ENCODE peak calls at places on chromosomes 7 and 10, in six cellular contexts. One of them, this sample, is unnamed.

GRCh38 chr7:32957326-32958045 is at the start of gene FKBP9:
- DNase-seq in spleen: peak; percentile 92
- DNase-seq in left ventricle myocardium inferior: peak; percentile 86
- DNase-seq in hepatocyte: peak; percentile 94
- DNase-seq in sigmoid colon: peak; percentile 89
- DNase-seq in IMR-90: peak; percentile 79
- DNase-seq in this sample: peak; percentile 91

GRCh38 chr10:306654-307185 is 171.5 kb downstream of the ZMYND11 start:
- DNase-seq in spleen: peak; percentile 83
- DNase-seq in left ventricle myocardium inferior: no peak
- DNase-seq in hepatocyte: no peak
- DNase-seq in sigmoid colon: no peak
- DNase-seq in IMR-90: no peak
- DNase-seq in this sample: no peak

GRCh38 chr7:131370523-131370968 is 42.9 kb downstream of the MKLN1 start:
- DNase-seq in spleen: no peak
- DNase-seq in left ventricle myocardium inferior: no peak
- DNase-seq in hepatocyte: peak; percentile 4
- DNase-seq in sigmoid colon: no peak
- DNase-seq in IMR-90: peak; percentile 66
- DNase-seq in this sample: no peak

GRCh38 chr7:146443102-146443501 is 326.5 kb downstream of the CNTNAP2 start:
- DNase-seq in spleen: no peak
- DNase-seq in left ventricle myocardium inferior: no peak
- DNase-seq in hepatocyte: no peak
- DNase-seq in sigmoid colon: no peak
- DNase-seq in IMR-90: no peak
- DNase-seq in this sample: no peak

GRCh38 chr7:159067870-159068787 is 76.5 kb downstream of the VIPR2 start:
- DNase-seq in spleen: no peak
- DNase-seq in left ventricle myocardium inferior: peak; percentile 87
- DNase-seq in hepatocyte: no peak
- DNase-seq in sigmoid colon: peak; percentile 92
- DNase-seq in IMR-90: no peak
- DNase-seq in this sample: peak; percentile 88

GRCh38 chr7:102814025-102814471 is 65.2 kb downstream of the FAM185A start:
- DNase-seq in spleen: no peak
- DNase-seq in left ventricle myocardium inferior: no peak
- DNase-seq in hepatocyte: no peak
- DNase-seq in sigmoid colon: no peak
- DNase-seq in IMR-90: peak; percentile 76
- DNase-seq in this sample: no peak

GRCh38 chr7:7857143-7857583 is 111.4 kb upstream of the GLCCI1 start:
- DNase-seq in spleen: no peak
- DNase-seq in left ventricle myocardium inferior: no peak
- DNase-seq in hepatocyte: no peak
- DNase-seq in sigmoid colon: no peak
- DNase-seq in IMR-90: no peak
- DNase-seq in this sample: no peak

GRCh38 chr10:43292745-43293676 is 26.1 kb upstream of the RASGEF1A start:
- DNase-seq in spleen: no peak
- DNase-seq in left ventricle myocardium inferior: no peak
- DNase-seq in hepatocyte: peak; percentile 74
- DNase-seq in sigmoid colon: peak; percentile 70
- DNase-seq in IMR-90: peak; percentile 41
- DNase-seq in this sample: peak; percentile 60

GRCh38 chr10:43808136-43808535 is 159.5 kb upstream of the ZNF32 start:
- DNase-seq in spleen: no peak
- DNase-seq in left ventricle myocardium inferior: no peak
- DNase-seq in hepatocyte: no peak
- DNase-seq in sigmoid colon: no peak
- DNase-seq in IMR-90: peak; percentile 14
- DNase-seq in this sample: no peak

GRCh38 chr7:69436944-69437343 is 161.3 kb upstream of the AUTS2 start:
- DNase-seq in spleen: no peak
- DNase-seq in left ventricle myocardium inferior: no peak
- DNase-seq in hepatocyte: no peak
- DNase-seq in sigmoid colon: no peak
- DNase-seq in IMR-90: no peak
- DNase-seq in this sample: no peak

GRCh38 chr7:6917258-6917657 is 91.2 kb upstream of the CCZ1B start:
- DNase-seq in spleen: no peak
- DNase-seq in left ventricle myocardium inferior: peak; percentile 46
- DNase-seq in hepatocyte: no peak
- DNase-seq in sigmoid colon: no peak
- DNase-seq in IMR-90: no peak
- DNase-seq in this sample: no peak

DNA sequence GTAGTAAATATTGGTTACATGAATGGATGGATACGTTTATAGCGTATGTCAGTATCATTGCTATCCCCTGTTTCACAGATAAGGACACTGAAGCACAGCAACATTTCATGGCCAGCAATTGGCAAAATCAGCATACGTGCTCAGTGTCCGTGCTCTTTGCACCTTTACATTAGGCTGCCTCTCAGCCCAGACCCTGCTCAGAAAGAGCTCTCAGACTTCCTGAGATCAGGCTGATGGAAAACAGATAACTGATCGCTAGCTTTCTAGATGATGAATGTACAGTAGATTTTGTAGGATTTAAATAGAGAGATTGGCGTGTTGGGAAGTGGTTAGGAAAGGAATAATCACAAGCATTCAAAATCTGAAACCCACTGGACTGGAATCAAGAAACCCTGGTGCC is 106.7 kb downstream of the ARID5B start:
- DNase-seq in spleen: no peak
- DNase-seq in left ventricle myocardium inferior: no peak
- DNase-seq in hepatocyte: no peak
- DNase-seq in sigmoid colon: no peak
- DNase-seq in IMR-90: no peak
- DNase-seq in this sample: no peak
- H3K4me1 ChIP-seq in spleen: peaks cover 14% of the 10 kb centered on the region
- H3K4me1 ChIP-seq in left ventricle myocardium inferior: peaks cover 43% of the 10 kb centered on the region
- H3K4me1 ChIP-seq in hepatocyte: peaks cover 5% of the 10 kb centered on the region
- H3K4me1 ChIP-seq in sigmoid colon: peaks cover 33% of the 10 kb centered on the region
- H3K4me1 ChIP-seq in IMR-90: peaks cover 11% of the 10 kb centered on the region
- H3K4me1 ChIP-seq in this sample: peaks cover 13% of the 10 kb centered on the region

GRCh38 chr7:139745330-139746143 is 32.3 kb downstream of the HIPK2 start:
- DNase-seq in spleen: no peak
- DNase-seq in left ventricle myocardium inferior: no peak
- DNase-seq in hepatocyte: no peak
- DNase-seq in sigmoid colon: no peak
- DNase-seq in IMR-90: no peak
- DNase-seq in this sample: no peak
- H3K4me1 ChIP-seq in spleen: no peaks in the 10 kb centered on the region
- H3K4me1 ChIP-seq in left ventricle myocardium inferior: peaks cover 100% of the 10 kb centered on the region
- H3K4me1 ChIP-seq in hepatocyte: peaks cover 11% of the 10 kb centered on the region
- H3K4me1 ChIP-seq in sigmoid colon: peaks cover 29% of the 10 kb centered on the region
- H3K4me1 ChIP-seq in IMR-90: peaks cover 38% of the 10 kb centered on the region
- H3K4me1 ChIP-seq in this sample: peaks cover 3% of the 10 kb centered on the region

GRCh38 chr10:94131885-94132284 is 138.2 kb downstream of the PLCE1 start:
- DNase-seq in spleen: no peak
- DNase-seq in left ventricle myocardium inferior: no peak
- DNase-seq in hepatocyte: no peak
- DNase-seq in sigmoid colon: no peak
- DNase-seq in IMR-90: peak; percentile 72
- DNase-seq in this sample: no peak
- H3K4me1 ChIP-seq in spleen: no peaks in the 10 kb centered on the region
- H3K4me1 ChIP-seq in left ventricle myocardium inferior: peaks cover 52% of the 10 kb centered on the region
- H3K4me1 ChIP-seq in hepatocyte: peaks cover 7% of the 10 kb centered on the region
- H3K4me1 ChIP-seq in sigmoid colon: peaks cover 46% of the 10 kb centered on the region
- H3K4me1 ChIP-seq in IMR-90: peaks cover 24% of the 10 kb centered on the region
- H3K4me1 ChIP-seq in this sample: peaks cover 11% of the 10 kb centered on the region

DNA sequence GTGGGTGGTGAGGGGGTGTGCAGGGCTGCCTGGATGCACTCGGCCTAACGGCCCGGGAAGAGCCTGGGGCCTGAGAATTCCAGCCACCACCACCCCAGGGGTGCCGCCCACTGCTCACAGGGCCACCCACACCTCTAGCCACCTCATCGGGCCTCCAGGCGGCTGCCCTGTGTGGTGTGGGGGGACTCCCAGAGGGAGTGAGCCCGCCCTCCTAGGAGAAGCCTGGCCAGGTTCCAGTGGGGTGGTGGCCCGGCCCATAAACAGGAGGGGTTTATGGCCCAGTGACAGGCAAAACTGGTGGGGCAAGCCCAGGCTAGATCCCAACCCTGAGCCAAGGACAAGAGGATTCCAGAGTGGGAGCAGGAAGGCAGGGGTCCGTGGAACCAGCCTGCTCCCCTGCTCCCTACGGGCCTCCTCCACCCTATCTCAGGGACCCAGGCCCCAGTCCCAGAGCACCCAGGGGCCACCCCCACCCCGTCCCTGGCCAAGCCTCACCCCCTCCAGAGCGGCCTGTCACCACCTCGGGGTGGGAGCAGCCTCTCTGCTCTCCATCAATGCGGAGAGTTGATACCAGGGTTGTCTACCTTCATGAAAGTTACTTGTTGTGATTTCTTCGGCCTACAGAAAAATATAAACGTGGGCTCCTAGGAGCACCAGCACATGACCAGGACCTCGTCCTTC is 20.2 kb upstream of the PDGFA start:
- DNase-seq in spleen: no peak
- DNase-seq in left ventricle myocardium inferior: no peak
- DNase-seq in hepatocyte: peak; percentile 93
- DNase-seq in sigmoid colon: no peak
- DNase-seq in IMR-90: peak; percentile 49
- DNase-seq in this sample: peak; percentile 63
- H3K4me1 ChIP-seq in spleen: peaks cover 6% of the 10 kb centered on the region
- H3K4me1 ChIP-seq in left ventricle myocardium inferior: peaks cover 23% of the 10 kb centered on the region
- H3K4me1 ChIP-seq in hepatocyte: peaks cover 38% of the 10 kb centered on the region
- H3K4me1 ChIP-seq in sigmoid colon: no peaks in the 10 kb centered on the region
- H3K4me1 ChIP-seq in IMR-90: peaks cover 36% of the 10 kb centered on the region
- H3K4me1 ChIP-seq in this sample: peaks cover 3% of the 10 kb centered on the region

GRCh38 chr10:70510904-70511303 is 32.3 kb downstream of the PALD1 start:
- DNase-seq in spleen: no peak
- DNase-seq in left ventricle myocardium inferior: no peak
- DNase-seq in hepatocyte: no peak
- DNase-seq in sigmoid colon: no peak
- DNase-seq in IMR-90: no peak
- DNase-seq in this sample: no peak
- H3K4me1 ChIP-seq in spleen: peaks cover 26% of the 10 kb centered on the region
- H3K4me1 ChIP-seq in left ventricle myocardium inferior: peaks cover 81% of the 10 kb centered on the region
- H3K4me1 ChIP-seq in hepatocyte: peaks cover 8% of the 10 kb centered on the region
- H3K4me1 ChIP-seq in sigmoid colon: peaks cover 54% of the 10 kb centered on the region
- H3K4me1 ChIP-seq in IMR-90: peaks cover 4% of the 10 kb centered on the region
- H3K4me1 ChIP-seq in this sample: peaks cover 3% of the 10 kb centered on the region

GRCh38 chr10:11587860-11588259 is 23.6 kb downstream of the USP6NL start:
- DNase-seq in spleen: no peak
- DNase-seq in left ventricle myocardium inferior: no peak
- DNase-seq in hepatocyte: no peak
- DNase-seq in sigmoid colon: no peak
- DNase-seq in IMR-90: no peak
- DNase-seq in this sample: no peak
- H3K4me1 ChIP-seq in spleen: peaks cover 3% of the 10 kb centered on the region
- H3K4me1 ChIP-seq in left ventricle myocardium inferior: peaks cover 16% of the 10 kb centered on the region
- H3K4me1 ChIP-seq in hepatocyte: peaks cover 9% of the 10 kb centered on the region
- H3K4me1 ChIP-seq in sigmoid colon: no peaks in the 10 kb centered on the region
- H3K4me1 ChIP-seq in IMR-90: no peaks in the 10 kb centered on the region
- H3K4me1 ChIP-seq in this sample: no peaks in the 10 kb centered on the region

GRCh38 chr10:89283988-89284475 is 17.8 kb upstream of the IFIT2 start:
- DNase-seq in spleen: no peak
- DNase-seq in left ventricle myocardium inferior: peak; percentile 59
- DNase-seq in hepatocyte: peak; percentile 78
- DNase-seq in sigmoid colon: peak; percentile 92
- DNase-seq in IMR-90: peak; percentile 81
- DNase-seq in this sample: no peak

GRCh38 chr10:89279449-89279869 is 22.4 kb upstream of the IFIT2 start:
- DNase-seq in spleen: no peak
- DNase-seq in left ventricle myocardium inferior: no peak
- DNase-seq in hepatocyte: no peak
- DNase-seq in sigmoid colon: no peak
- DNase-seq in IMR-90: no peak
- DNase-seq in this sample: no peak

GRCh38 chr10:89281606-89282395 is 20.0 kb upstream of the IFIT2 start:
- DNase-seq in spleen: no peak
- DNase-seq in left ventricle myocardium inferior: no peak
- DNase-seq in hepatocyte: no peak
- DNase-seq in sigmoid colon: no peak
- DNase-seq in IMR-90: no peak
- DNase-seq in this sample: no peak

GRCh38 chr10:89280501-89280900 is 21.3 kb upstream of the IFIT2 start:
- DNase-seq in spleen: no peak
- DNase-seq in left ventricle myocardium inferior: no peak
- DNase-seq in hepatocyte: no peak
- DNase-seq in sigmoid colon: no peak
- DNase-seq in IMR-90: no peak
- DNase-seq in this sample: no peak

DNA sequence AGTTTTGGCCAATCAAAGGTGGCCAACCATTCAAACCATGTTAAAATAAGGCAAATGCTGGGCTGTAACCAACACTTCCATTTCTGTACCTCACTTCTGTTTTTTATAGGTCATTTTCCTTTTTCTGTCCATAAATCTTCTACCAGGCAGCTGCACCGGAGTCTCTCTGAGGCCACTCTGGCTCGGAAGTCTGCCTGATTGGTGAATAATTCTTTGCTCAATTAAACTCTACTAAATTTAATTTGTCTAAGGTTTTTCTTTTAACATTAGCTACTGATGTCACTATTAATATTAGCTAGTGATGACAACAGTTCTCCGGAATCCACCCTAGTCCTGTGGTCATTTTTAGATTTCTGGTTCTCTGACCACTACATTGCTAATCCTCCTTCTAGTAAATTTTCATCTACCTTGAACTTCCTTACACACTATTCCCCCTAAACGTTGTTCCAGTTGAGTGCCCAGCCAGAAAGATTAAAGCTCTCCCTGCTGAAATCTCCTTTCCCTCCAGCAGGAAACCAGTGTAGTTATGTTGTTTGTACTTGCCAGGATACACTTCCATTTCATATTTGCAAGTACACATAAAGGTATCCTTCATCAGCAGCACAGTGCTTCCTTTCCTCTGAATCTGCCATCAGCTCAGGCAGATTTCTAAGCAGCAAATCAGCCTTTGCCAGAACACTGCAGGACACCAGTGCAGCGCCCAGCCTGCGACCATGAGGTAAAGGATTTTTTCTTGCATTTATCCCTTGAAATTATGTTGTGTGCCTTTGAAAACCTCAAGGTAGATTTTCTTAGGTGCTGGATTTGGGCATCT is 18.5 kb upstream of the IFIT2 start:
- DNase-seq in spleen: no peak
- DNase-seq in left ventricle myocardium inferior: no peak
- DNase-seq in hepatocyte: no peak
- DNase-seq in sigmoid colon: no peak
- DNase-seq in IMR-90: peak; percentile 64
- DNase-seq in this sample: no peak
- H3K4me1 ChIP-seq in spleen: no peaks in the 10 kb centered on the region
- H3K4me1 ChIP-seq in left ventricle myocardium inferior: peaks cover 41% of the 10 kb centered on the region
- H3K4me1 ChIP-seq in hepatocyte: peaks cover 19% of the 10 kb centered on the region
- H3K4me1 ChIP-seq in sigmoid colon: peaks cover 44% of the 10 kb centered on the region
- H3K4me1 ChIP-seq in IMR-90: peaks cover 25% of the 10 kb centered on the region
- H3K4me1 ChIP-seq in this sample: peaks cover 2% of the 10 kb centered on the region

GRCh38 chr7:135842446-135843175 is 94.0 kb upstream of the FAM180A start:
- DNase-seq in spleen: no peak
- DNase-seq in left ventricle myocardium inferior: no peak
- DNase-seq in hepatocyte: no peak
- DNase-seq in sigmoid colon: no peak
- DNase-seq in IMR-90: no peak
- DNase-seq in this sample: no peak
- H3K4me1 ChIP-seq in spleen: no peaks in the 10 kb centered on the region
- H3K4me1 ChIP-seq in left ventricle myocardium inferior: no peaks in the 10 kb centered on the region
- H3K4me1 ChIP-seq in hepatocyte: no peaks in the 10 kb centered on the region
- H3K4me1 ChIP-seq in sigmoid colon: no peaks in the 10 kb centered on the region
- H3K4me1 ChIP-seq in IMR-90: no peaks in the 10 kb centered on the region
- H3K4me1 ChIP-seq in this sample: no peaks in the 10 kb centered on the region